ENCODE peak calls at places on chromosomes 16 and 17, in four cellular contexts. C is K562, L is HepG2, F is HEK293T. I is an unnamed sample.

GRCh38 chr17:34917381-34917780 is 43.9 kb downstream of the CCT6B start:
- DNase-seq in L (no peak), C (no peak), F (no peak), I (no peak)

GRCh38 chr17:44794699-44795413 is 35.2 kb downstream of the GJC1 start:
- DNase-seq in C (no peak), L (no peak), F (no peak), I (no peak)

GRCh38 chr16:19410435-19411153 is 7.1 kb upstream of the TMC5 start:
- DNase-seq in C (no peak), L (no peak), F (peak; percentile 62), I (peak; percentile 80)

GRCh38 chr17:41521574-41522261 is 3.0 kb upstream of the KRT15 start:
- DNase-seq in C (peak; percentile 42), L (peak; percentile 81), F (no peak), I (peak; percentile 57)

GRCh38 chr17:75927286-75927922 is 13.4 kb downstream of the FBF1 start:
- DNase-seq in L (peak; percentile 52), F (peak; percentile 78), C (peak; percentile 74), I (peak; percentile 63)

GRCh38 chr17:50424246-50425000 is 1.6 kb upstream of the ACSF2 start:
- DNase-seq in L (no peak), F (no peak), C (no peak), I (no peak)

GRCh38 chr17:17551361-17551760 is 40.1 kb downstream of the PEMT start:
- DNase-seq in C (no peak), L (no peak), F (peak; percentile 59), I (no peak)

GRCh38 chr17:11813278-11813677 is 184.0 kb downstream of the ZNF18 start:
- DNase-seq in C (no peak), F (no peak), L (no peak), I (no peak)

GRCh38 chr17:56937688-56938087 is 23.2 kb downstream of the COIL start:
- DNase-seq in C (peak; percentile 20), L (no peak), F (no peak), I (no peak)

GRCh38 chr16:29736764-29737163 is 9.0 kb downstream of the C16orf54 start:
- DNase-seq in C (no peak), L (no peak), F (no peak), I (no peak)

GRCh38 chr17:81608082-81608481 is 28.8 kb downstream of the NPLOC4 start:
- DNase-seq in C (no peak), L (no peak), F (no peak), I (no peak)

GRCh38 chr17:41553176-41553575 is 18.7 kb downstream of the KRT9 start:
- DNase-seq in C (no peak), L (no peak), F (no peak), I (no peak)

DNA sequence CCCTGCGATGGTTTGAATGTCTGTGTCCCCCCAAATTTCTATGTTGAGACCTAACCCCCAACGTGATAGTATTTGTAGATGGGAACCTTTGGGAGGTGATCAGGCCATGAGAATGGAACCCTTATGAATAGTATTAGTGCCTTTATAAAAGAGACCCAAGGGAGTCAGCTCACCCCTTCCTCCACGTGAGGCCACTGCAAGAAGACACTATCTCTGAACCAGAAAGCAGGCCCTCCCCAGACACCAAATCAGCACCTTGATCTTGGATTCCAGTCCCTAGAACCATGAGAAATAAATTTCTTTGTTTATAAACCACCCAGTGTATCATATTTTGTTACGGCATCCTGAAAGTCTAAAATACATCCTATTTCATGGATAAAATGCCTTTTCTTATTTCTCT is 64.4 kb upstream of the LRRC37A3 start:
- DNase-seq in C (no peak), L (no peak), F (no peak), I (no peak)
- TF ChIP-seq ELF4 in C (no peak), L (no peak), F (no peak), I (no peak)

GRCh38 chr17:6135996-6136395 is 65.8 kb downstream of the WSCD1 start:
- DNase-seq in F (no peak), C (no peak), L (no peak), I (no peak)
- TF ChIP-seq ELF4 in F (no peak), C (no peak), L (no peak), I (no peak)

GRCh38 chr16:67919618-67920210 is 11.9 kb downstream of the CTRL start:
- DNase-seq in F (no peak), C (no peak), L (no peak), I (no peak)

GRCh38 chr16:67915831-67916723 is 15.6 kb downstream of the CTRL start:
- DNase-seq in F (no peak), C (no peak), L (peak; percentile 59), I (no peak)

GRCh38 chr16:67917140-67917851 is 14.4 kb downstream of the CTRL start:
- DNase-seq in C (no peak), F (no peak), L (no peak), I (no peak)

GRCh38 chr16:67914758-67915622 is 16.7 kb downstream of the CTRL start:
- DNase-seq in F (no peak), L (no peak), C (no peak), I (no peak)

GRCh38 chr16:67917852-67918236 is 13.8 kb downstream of the CTRL start:
- DNase-seq in L (peak; percentile 53), F (no peak), C (peak; percentile 66), I (no peak)
- TF ChIP-seq ELF4 in L (no peak), F (no peak), C (no peak), I (no peak)

DNA sequence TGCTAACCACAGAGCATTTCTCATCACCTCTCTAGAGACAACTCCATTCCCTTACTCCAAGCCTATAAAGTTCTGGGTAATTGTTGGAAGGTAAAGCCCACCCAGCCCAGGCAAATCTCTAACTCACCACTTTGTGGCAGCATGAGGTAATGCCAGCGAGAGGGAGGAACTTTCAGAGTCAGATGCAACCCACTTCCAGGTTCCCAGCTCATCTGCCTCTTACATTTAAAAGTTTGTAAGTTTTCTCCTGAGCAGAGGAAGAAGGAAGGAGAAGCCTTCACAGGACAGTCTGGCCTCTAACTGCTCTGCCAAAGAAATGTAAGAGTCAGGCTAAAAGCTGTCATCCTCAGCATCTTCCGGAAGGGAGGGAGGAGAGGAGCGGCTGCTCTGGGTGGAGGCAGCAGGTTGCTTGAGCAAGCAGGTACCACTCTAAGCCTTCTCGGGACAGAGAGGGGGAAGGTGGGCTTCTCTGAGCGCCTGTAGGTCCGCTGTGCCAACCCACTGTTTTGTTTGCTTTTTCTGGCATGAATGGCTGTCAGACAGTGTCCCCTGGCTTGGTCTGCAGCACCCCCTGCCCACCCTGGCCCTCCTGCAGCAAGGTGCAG is 1.0 kb downstream of the ZNF319 start:
- DNase-seq in F (no peak), C (no peak), L (peak; percentile 29), I (no peak)
- TF ChIP-seq ELF4 in F (no peak), C (no peak), L (no peak), I (no peak)

I was measured in WTC11.